ENCODE peak calls at places on chromosomes 16 and 17, in eight cellular contexts. One of them, this sample, is unnamed.

GRCh38 chr17:37742762-37743611 is 1.9 kb downstream of the HNF1B start:
- DNase-seq in endothelial cell of umbilical vein: no peak
- DNase-seq in H1: no peak
- DNase-seq in HCT116: no peak
- DNase-seq in GM12878: no peak
- DNase-seq in HepG2: peak
- DNase-seq in K562: no peak
- DNase-seq in SK-N-SH: peak
- DNase-seq in this sample: no peak

GRCh38 chr17:1108560-1108809 is 71.3 kb downstream of the ABR start:
- DNase-seq in HCT116: no peak
- DNase-seq in HepG2: no peak
- DNase-seq in endothelial cell of umbilical vein: peak
- DNase-seq in H1: no peak
- DNase-seq in SK-N-SH: no peak
- DNase-seq in GM12878: no peak
- DNase-seq in K562: no peak
- DNase-seq in this sample: no peak

GRCh38 chr16:75048051-75048450 is 49.2 kb downstream of the ZNRF1 start:
- DNase-seq in endothelial cell of umbilical vein: no peak
- DNase-seq in K562: no peak
- DNase-seq in GM12878: no peak
- DNase-seq in SK-N-SH: no peak
- DNase-seq in HCT116: no peak
- DNase-seq in H1: no peak
- DNase-seq in HepG2: no peak
- DNase-seq in this sample: no peak

GRCh38 chr16:46768809-46769208 is 20.7 kb upstream of the MYLK3 start:
- DNase-seq in HepG2: no peak
- DNase-seq in GM12878: no peak
- DNase-seq in endothelial cell of umbilical vein: no peak
- DNase-seq in H1: no peak
- DNase-seq in HCT116: no peak
- DNase-seq in SK-N-SH: no peak
- DNase-seq in K562: no peak
- DNase-seq in this sample: no peak

GRCh38 chr17:57410169-57410568 is 153.8 kb downstream of the MSI2 start:
- DNase-seq in HCT116: no peak
- DNase-seq in H1: no peak
- DNase-seq in SK-N-SH: no peak
- DNase-seq in HepG2: no peak
- DNase-seq in GM12878: no peak
- DNase-seq in endothelial cell of umbilical vein: no peak
- DNase-seq in K562: no peak
- DNase-seq in this sample: no peak

GRCh38 chr17:9984768-9985167 is 79.7 kb upstream of the RCVRN start:
- DNase-seq in K562: no peak
- DNase-seq in endothelial cell of umbilical vein: no peak
- DNase-seq in GM12878: no peak
- DNase-seq in HepG2: no peak
- DNase-seq in HCT116: no peak
- DNase-seq in H1: no peak
- DNase-seq in SK-N-SH: no peak
- DNase-seq in this sample: no peak

GRCh38 chr16:53622315-53622714 is 81.3 kb downstream of the RPGRIP1L start:
- DNase-seq in K562: no peak
- DNase-seq in endothelial cell of umbilical vein: no peak
- DNase-seq in H1: no peak
- DNase-seq in GM12878: no peak
- DNase-seq in HCT116: no peak
- DNase-seq in HepG2: no peak
- DNase-seq in SK-N-SH: no peak
- DNase-seq in this sample: no peak

GRCh38 chr16:57069635-57070350 is 22.6 kb upstream of the CPNE2 start:
- DNase-seq in HCT116: no peak
- DNase-seq in H1: no peak
- DNase-seq in endothelial cell of umbilical vein: no peak
- DNase-seq in K562: no peak
- DNase-seq in HepG2: no peak
- DNase-seq in SK-N-SH: no peak
- DNase-seq in GM12878: no peak
- DNase-seq in this sample: no peak

GRCh38 chr17:28173801-28174200 is 131.3 kb downstream of the NLK start:
- DNase-seq in H1: no peak
- DNase-seq in SK-N-SH: no peak
- DNase-seq in endothelial cell of umbilical vein: peak
- DNase-seq in HepG2: no peak
- DNase-seq in HCT116: no peak
- DNase-seq in GM12878: no peak
- DNase-seq in K562: no peak
- DNase-seq in this sample: no peak

GRCh38 chr17:38911081-38911730 is 14.2 kb upstream of the LASP1NB start:
- DNase-seq in HCT116: no peak
- DNase-seq in GM12878: no peak
- DNase-seq in H1: no peak
- DNase-seq in K562: peak
- DNase-seq in HepG2: no peak
- DNase-seq in endothelial cell of umbilical vein: no peak
- DNase-seq in SK-N-SH: no peak
- DNase-seq in this sample: no peak

GRCh38 chr17:20998571-20999043 is 44.2 kb downstream of the USP22 start:
- DNase-seq in endothelial cell of umbilical vein: no peak
- DNase-seq in H1: no peak
- DNase-seq in HepG2: no peak
- DNase-seq in GM12878: no peak
- DNase-seq in HCT116: no peak
- DNase-seq in SK-N-SH: no peak
- DNase-seq in K562: no peak
- DNase-seq in this sample: no peak

GRCh38 chr17:12545877-12546513 is 119.7 kb upstream of the MYOCD start:
- DNase-seq in HCT116: peak
- DNase-seq in HepG2: peak
- DNase-seq in K562: peak
- DNase-seq in H1: peak
- DNase-seq in GM12878: no peak
- DNase-seq in SK-N-SH: peak
- DNase-seq in endothelial cell of umbilical vein: peak
- DNase-seq in this sample: peak

GRCh38 chr17:35981908-35982330 is 622 bp upstream of the CCL16 start:
- DNase-seq in GM12878: no peak
- DNase-seq in HepG2: peak
- DNase-seq in endothelial cell of umbilical vein: no peak
- DNase-seq in H1: no peak
- DNase-seq in SK-N-SH: no peak
- DNase-seq in HCT116: no peak
- DNase-seq in K562: no peak
- DNase-seq in this sample: no peak

GRCh38 chr17:57275365-57275764 is 19.0 kb downstream of the MSI2 start:
- DNase-seq in endothelial cell of umbilical vein: no peak
- DNase-seq in K562: no peak
- DNase-seq in H1: no peak
- DNase-seq in HepG2: no peak
- DNase-seq in GM12878: no peak
- DNase-seq in SK-N-SH: no peak
- DNase-seq in HCT116: no peak
- DNase-seq in this sample: no peak

GRCh38 chr17:13953871-13954270 is 115.4 kb upstream of the COX10 start:
- DNase-seq in K562: no peak
- DNase-seq in HCT116: no peak
- DNase-seq in GM12878: no peak
- DNase-seq in SK-N-SH: no peak
- DNase-seq in HepG2: no peak
- DNase-seq in H1: no peak
- DNase-seq in endothelial cell of umbilical vein: no peak
- DNase-seq in this sample: no peak

GRCh38 chr17:68613739-68614298 is 12.7 kb upstream of the FAM20A start:
- DNase-seq in SK-N-SH: peak
- DNase-seq in HepG2: peak
- DNase-seq in HCT116: peak
- DNase-seq in K562: peak
- DNase-seq in GM12878: no peak
- DNase-seq in H1: peak
- DNase-seq in endothelial cell of umbilical vein: peak
- DNase-seq in this sample: peak

GRCh38 chr17:61757168-61757567 is 106.2 kb downstream of the BRIP1 start:
- DNase-seq in H1: no peak
- DNase-seq in HCT116: no peak
- DNase-seq in GM12878: peak
- DNase-seq in K562: no peak
- DNase-seq in HepG2: no peak
- DNase-seq in endothelial cell of umbilical vein: no peak
- DNase-seq in SK-N-SH: no peak
- DNase-seq in this sample: no peak

GRCh38 chr17:69960755-69961154 is 114.3 kb upstream of the KCNJ16 start:
- DNase-seq in endothelial cell of umbilical vein: no peak
- DNase-seq in HCT116: no peak
- DNase-seq in HepG2: no peak
- DNase-seq in K562: no peak
- DNase-seq in SK-N-SH: no peak
- DNase-seq in GM12878: no peak
- DNase-seq in H1: no peak
- DNase-seq in this sample: no peak

GRCh38 chr17:19020016-19020415 is 15.5 kb upstream of the FAM83G start:
- DNase-seq in endothelial cell of umbilical vein: no peak
- DNase-seq in HCT116: no peak
- DNase-seq in GM12878: no peak
- DNase-seq in K562: no peak
- DNase-seq in HepG2: no peak
- DNase-seq in SK-N-SH: no peak
- DNase-seq in H1: no peak
- DNase-seq in this sample: no peak

GRCh38 chr17:27848941-27849340 is 44.2 kb downstream of the LYRM9 start:
- DNase-seq in SK-N-SH: no peak
- DNase-seq in HCT116: no peak
- DNase-seq in endothelial cell of umbilical vein: no peak
- DNase-seq in H1: no peak
- DNase-seq in HepG2: no peak
- DNase-seq in GM12878: no peak
- DNase-seq in K562: no peak
- DNase-seq in this sample: no peak

GRCh38 chr17:37225458-37225857 is 150.3 kb upstream of the C17orf78 start:
- DNase-seq in endothelial cell of umbilical vein: peak
- DNase-seq in GM12878: no peak
- DNase-seq in HepG2: no peak
- DNase-seq in HCT116: no peak
- DNase-seq in K562: no peak
- DNase-seq in H1: no peak
- DNase-seq in SK-N-SH: no peak
- DNase-seq in this sample: no peak

DNA sequence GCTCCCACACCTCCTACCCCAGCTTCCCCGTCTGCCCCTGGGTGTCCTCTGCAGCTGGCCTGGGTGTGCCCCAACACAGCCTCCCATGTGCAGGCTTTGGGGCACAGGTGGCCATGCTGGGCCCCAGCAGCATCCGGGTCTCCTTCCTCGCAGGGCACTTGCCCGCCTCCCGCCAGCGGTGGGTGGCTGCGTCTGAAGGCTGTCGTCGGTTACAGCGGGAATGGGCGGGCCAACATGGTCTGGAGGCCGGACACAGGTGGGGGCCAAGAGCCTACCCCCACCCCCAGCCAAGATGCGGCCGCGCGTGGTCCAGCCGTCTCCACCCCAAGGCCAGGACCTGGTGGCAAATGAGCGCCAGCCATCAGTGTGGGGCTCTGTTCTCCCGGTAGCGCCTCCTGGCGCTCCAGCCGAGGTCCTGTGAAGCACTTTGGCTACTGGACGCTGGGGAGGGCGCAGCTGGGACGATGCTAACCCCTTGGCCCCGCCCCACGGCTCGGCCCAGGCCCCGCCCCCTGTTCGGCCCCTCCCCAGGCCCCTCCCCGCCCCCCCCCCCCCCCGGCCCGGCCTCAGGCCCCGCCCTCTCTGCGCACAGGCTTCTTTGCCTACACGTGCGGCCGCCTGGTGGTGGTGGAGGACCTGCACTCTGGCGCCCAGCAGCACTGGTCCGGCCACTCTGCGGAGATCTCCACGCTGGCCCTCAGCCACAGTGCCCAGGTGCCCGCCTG is 7.3 kb upstream of the RHOT2 start:
- DNase-seq in HepG2: no peak
- DNase-seq in endothelial cell of umbilical vein: peak
- DNase-seq in HCT116: peak
- DNase-seq in GM12878: peak
- DNase-seq in SK-N-SH: peak
- DNase-seq in K562: peak
- DNase-seq in H1: no peak
- DNase-seq in this sample: no peak
- H3K9ac ChIP-seq in HepG2: no peak
- H3K9ac ChIP-seq in endothelial cell of umbilical vein: no peak
- H3K9ac ChIP-seq in HCT116: peak
- H3K9ac ChIP-seq in GM12878: no peak
- H3K9ac ChIP-seq in SK-N-SH: no peak
- H3K9ac ChIP-seq in K562: peak
- H3K9ac ChIP-seq in H1: no peak
- H3K9ac ChIP-seq in this sample: peak

DNA sequence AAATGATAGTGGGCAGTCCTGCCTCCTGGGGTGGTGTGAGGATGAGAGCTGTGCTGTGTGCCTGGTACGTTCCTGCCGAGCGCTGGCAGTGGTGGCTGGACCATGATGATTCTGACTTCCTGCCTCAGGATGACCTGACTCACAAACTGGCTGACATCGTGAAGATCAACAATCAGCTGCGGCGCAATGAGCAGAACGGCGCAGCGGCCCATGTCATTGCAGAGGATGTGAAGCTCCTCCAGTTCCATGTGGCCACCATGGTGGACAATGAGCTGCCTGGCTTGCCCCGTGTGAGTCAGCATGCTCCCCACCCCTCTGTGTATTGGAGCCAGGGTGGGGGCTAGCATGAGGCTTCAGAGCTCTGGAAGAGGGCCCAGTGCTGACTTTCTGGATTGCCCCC is 13.1 kb downstream of the POLR2A start:
- DNase-seq in K562: no peak
- DNase-seq in H1: no peak
- DNase-seq in HepG2: no peak
- DNase-seq in GM12878: no peak
- DNase-seq in endothelial cell of umbilical vein: peak
- DNase-seq in SK-N-SH: no peak
- DNase-seq in HCT116: no peak
- DNase-seq in this sample: no peak
- TF ChIP-seq POLR2AphosphoS5 in K562: no peak
- TF ChIP-seq POLR2AphosphoS5 in H1: no peak
- TF ChIP-seq POLR2AphosphoS5 in HepG2: no peak
- TF ChIP-seq POLR2AphosphoS5 in GM12878: peak
- TF ChIP-seq POLR2AphosphoS5 in endothelial cell of umbilical vein: peak
- TF ChIP-seq POLR2AphosphoS5 in SK-N-SH: no peak
- TF ChIP-seq POLR2AphosphoS5 in HCT116: no peak
- TF ChIP-seq POLR2AphosphoS5 in this sample: no peak

GRCh38 chr17:40484973-40485530 is 16.4 kb downstream of the TNS4 start:
- DNase-seq in HCT116: no peak
- DNase-seq in endothelial cell of umbilical vein: no peak
- DNase-seq in K562: no peak
- DNase-seq in H1: no peak
- DNase-seq in SK-N-SH: no peak
- DNase-seq in GM12878: no peak
- DNase-seq in HepG2: no peak
- DNase-seq in this sample: no peak
- H3K9ac ChIP-seq in HCT116: no peak
- H3K9ac ChIP-seq in endothelial cell of umbilical vein: no peak
- H3K9ac ChIP-seq in K562: no peak
- H3K9ac ChIP-seq in H1: no peak
- H3K9ac ChIP-seq in SK-N-SH: peak
- H3K9ac ChIP-seq in GM12878: no peak
- H3K9ac ChIP-seq in HepG2: no peak
- H3K9ac ChIP-seq in this sample: no peak

GRCh38 chr16:3637371-3637923 is 17.0 kb upstream of the DNASE1 start:
- DNase-seq in HCT116: no peak
- DNase-seq in HepG2: peak
- DNase-seq in K562: peak
- DNase-seq in H1: no peak
- DNase-seq in SK-N-SH: peak
- DNase-seq in GM12878: no peak
- DNase-seq in endothelial cell of umbilical vein: peak
- DNase-seq in this sample: peak
- TF ChIP-seq POLR2AphosphoS5 in HCT116: no peak
- TF ChIP-seq POLR2AphosphoS5 in HepG2: no peak
- TF ChIP-seq POLR2AphosphoS5 in K562: no peak
- TF ChIP-seq POLR2AphosphoS5 in H1: no peak
- TF ChIP-seq POLR2AphosphoS5 in SK-N-SH: no peak
- TF ChIP-seq POLR2AphosphoS5 in GM12878: peak
- TF ChIP-seq POLR2AphosphoS5 in endothelial cell of umbilical vein: no peak
- TF ChIP-seq POLR2AphosphoS5 in this sample: no peak

This sample was measured in SK-N-MC.